ENCODE peak calls at places on chromosomes 7 and 10, in seven cellular contexts. H, B, X, J, M, A and R are unnamed samples.

GRCh38 chr10:30898964-30899363 is 132.7 kb downstream of the ZNF438 start:
- DNase-seq in M (no peak), B (no peak), X (no peak), H (no peak), J (no peak), A (no peak), R (no peak)

GRCh38 chr10:69641261-69641980 is 11.4 kb downstream of the FAM241B start:
- DNase-seq in H (no peak), J (no peak), A (no peak), M (no peak), X (no peak), B (no peak), R (no peak)

GRCh38 chr10:986881-987634 is 1.2 kb upstream of the GTPBP4 start:
- DNase-seq in J (no peak), A (peak; percentile 86), H (no peak), B (no peak), X (no peak), M (no peak), R (no peak)

GRCh38 chr7:8161398-8161828 is 100.6 kb downstream of the ICA1 start:
- DNase-seq in B (no peak), A (no peak), M (no peak), X (no peak), J (no peak), H (no peak), R (no peak)

GRCh38 chr7:43953071-43953470 is 26.8 kb downstream of the UBE2D4 start:
- DNase-seq in B (no peak), X (no peak), H (no peak), J (no peak), M (no peak), A (no peak), R (no peak)

GRCh38 chr7:100089458-100090201 is 861 bp downstream of the COPS6 start:
- DNase-seq in A (peak; percentile 47), H (no peak), X (no peak), B (no peak), M (no peak), J (no peak), R (no peak)

GRCh38 chr10:128855656-128856428 is 611.2 kb upstream of the MGMT start:
- DNase-seq in X (no peak), A (no peak), J (no peak), M (no peak), B (no peak), H (no peak), R (no peak)

GRCh38 chr7:157789942-157790341 is 453.1 kb downstream of the DNAJB6 start:
- DNase-seq in X (no peak), J (no peak), H (no peak), B (no peak), A (no peak), M (no peak), R (no peak)

GRCh38 chr7:2723138-2723850 is 35.3 kb downstream of the AMZ1 start:
- DNase-seq in A (no peak), X (no peak), M (no peak), H (no peak), J (no peak), B (no peak), R (no peak)

GRCh38 chr7:116632349-116632748 is 39.6 kb upstream of the MET start:
- DNase-seq in A (peak; percentile 54), H (no peak), M (no peak), X (no peak), B (no peak), J (no peak), R (no peak)

GRCh38 chr7:27189560-27190283 is 4.7 kb upstream of the HOXA11 start:
- DNase-seq in M (no peak), X (no peak), B (no peak), A (no peak), J (no peak), H (no peak), R (no peak)

GRCh38 chr10:4344544-4344994 is 481.4 kb upstream of the AKR1E2 start:
- DNase-seq in B (no peak), A (peak; percentile 100), J (peak; percentile 62), H (no peak), X (no peak), M (peak; percentile 32), R (no peak)

GRCh38 chr10:127852456-127852855 is 40.3 kb downstream of the CLRN3 start:
- DNase-seq in M (no peak), A (no peak), B (no peak), J (no peak), H (no peak), X (no peak), R (no peak)

GRCh38 chr7:75938921-75939320 is 24.0 kb downstream of the POR start:
- DNase-seq in H (no peak), A (no peak), J (no peak), M (no peak), X (no peak), B (no peak), R (no peak)

GRCh38 chr7:69738396-69738889 is 140.2 kb downstream of the AUTS2 start:
- DNase-seq in B (no peak), A (no peak), H (no peak), X (no peak), M (no peak), J (no peak), R (no peak)

GRCh38 chr10:6218692-6219493 is 16.2 kb downstream of the PFKFB3 start:
- DNase-seq in M (no peak), H (no peak), B (no peak), A (peak; percentile 55), X (no peak), J (no peak), R (no peak)

GRCh38 chr7:40469481-40469880 is 334.7 kb downstream of the SUGCT start:
- DNase-seq in H (no peak), J (no peak), M (no peak), A (peak; percentile 93), X (no peak), B (no peak), R (no peak)

GRCh38 chr10:102134416-102134815 is 1.6 kb downstream of the PPRC1 start:
- DNase-seq in B (no peak), X (no peak), J (no peak), A (no peak), M (no peak), H (no peak), R (no peak)

GRCh38 chr10:97047788-97048187 is 138.0 kb downstream of the SLIT1 start:
- DNase-seq in H (no peak), M (no peak), J (no peak), X (no peak), A (no peak), B (no peak), R (no peak)

GRCh38 chr10:3877092-3878000 is 92.3 kb upstream of the KLF6 start:
- DNase-seq in M (no peak), A (no peak), X (no peak), B (no peak), J (no peak), H (no peak), R (no peak)

GRCh38 chr10:132883391-132883881 is 58.9 kb downstream of the CFAP46 start:
- DNase-seq in A (peak; percentile 1), J (no peak), B (no peak), X (no peak), M (no peak), H (no peak), R (no peak)

GRCh38 chr7:112266595-112267270 is 60.2 kb downstream of the ZNF277 start:
- DNase-seq in X (no peak), B (no peak), H (no peak), M (no peak), A (peak; percentile 40), J (no peak), R (no peak)

GRCh38 chr10:5651086-5651764 is 15.2 kb downstream of the ASB13 start:
- DNase-seq in H (no peak), X (no peak), M (no peak), A (no peak), J (no peak), B (no peak), R (no peak)

GRCh38 chr7:128406147-128406985 is 3.4 kb downstream of the IMPDH1 start:
- DNase-seq in B (no peak), X (no peak), H (no peak), M (no peak), J (peak; percentile 28), A (no peak), R (peak; percentile 72)

GRCh38 chr7:134831862-134832261 is 52.4 kb downstream of the CALD1 start:
- DNase-seq in A (no peak), B (no peak), M (peak; percentile 47), H (no peak), J (no peak), X (no peak), R (no peak)

GRCh38 chr10:16187161-16187560 is 249.6 kb upstream of the PTER start:
- DNase-seq in X (no peak), H (no peak), M (no peak), B (no peak), A (no peak), J (no peak), R (no peak)

GRCh38 chr10:47156873-47157272 is 143.1 kb upstream of the GDF10 start:
- DNase-seq in H (no peak), M (no peak), B (no peak), J (no peak), X (no peak), A (no peak), R (no peak)

GRCh38 chr10:34821587-34822585 is 6.8 kb upstream of the PARD3 start:
- DNase-seq in B (no peak), J (no peak), H (no peak), A (peak; percentile 11), M (no peak), X (no peak), R (no peak)

GRCh38 chr10:27041196-27041595 is 59.1 kb downstream of the ANKRD26 start:
- DNase-seq in A (peak; percentile 32), M (no peak), J (no peak), X (no peak), B (no peak), H (no peak), R (no peak)

GRCh38 chr10:103584216-103585010 is 90.9 kb downstream of the NEURL1 start:
- DNase-seq in X (no peak), B (no peak), A (no peak), M (peak; percentile 55), H (peak; percentile 48), J (no peak), R (no peak)

GRCh38 chr10:13970231-13970966 is 360.3 kb downstream of the FRMD4A start:
- DNase-seq in B (no peak), H (no peak), X (no peak), A (no peak), M (no peak), J (no peak), R (no peak)

GRCh38 chr7:2932761-2933251 is 88.7 kb upstream of the GNA12 start:
- DNase-seq in A (no peak), X (no peak), J (no peak), M (no peak), B (no peak), H (no peak), R (no peak)

GRCh38 chr10:30114871-30115270 is 55.5 kb upstream of the JCAD start:
- DNase-seq in B (no peak), J (no peak), M (no peak), X (peak; percentile 15), A (peak; percentile 26), H (no peak), R (no peak)

GRCh38 chr10:178208-178607 is 43.0 kb downstream of the ZMYND11 start:
- DNase-seq in A (peak; percentile 68), J (no peak), M (no peak), B (peak; percentile 14), X (no peak), H (no peak), R (no peak)

GRCh38 chr7:93883078-93883916 is 7.3 kb downstream of the TFPI2 start:
- DNase-seq in H (no peak), A (no peak), B (no peak), J (no peak), M (no peak), X (no peak), R (no peak)